ENCODE peak calls at places on chromosomes 5 and 9, in five cellular contexts. B, J, D, M and G are unnamed samples.
A peak's percentile ranks its signal among the peaks of the same experiment; 100 is the strongest.

GRCh38 chr5:104084896-104085295 is 522.3 kb upstream of the NUDT12 start:
- DNase-seq in J (no peak), B (no peak), M (no peak), D (no peak), G (no peak)

GRCh38 chr5:51027276-51027675 is 356.0 kb upstream of the ISL1 start:
- DNase-seq in M (no peak), J (no peak), B (no peak), D (no peak), G (no peak)

GRCh38 chr5:75672616-75673015 is 44.6 kb downstream of the POC5 start:
- DNase-seq in B (no peak), D (no peak), M (no peak), J (no peak), G (no peak)

GRCh38 chr9:21936161-21936560 is 58.0 kb downstream of the CDKN2A start:
- DNase-seq in M (no peak), D (no peak), B (no peak), J (no peak), G (no peak)

GRCh38 chr9:86046930-86047341 is 52.4 kb downstream of the GOLM1 start:
- DNase-seq in D (no peak), M (peak; percentile 85), J (no peak), B (no peak), G (no peak)

GRCh38 chr5:93611900-93612898 is 29.2 kb downstream of the NR2F1 start:
- DNase-seq in M (no peak), J (peak; percentile 72), D (no peak), B (no peak), G (peak; percentile 75)

GRCh38 chr5:38316544-38317224 is 58.3 kb downstream of the EGFLAM start:
- DNase-seq in J (no peak), B (no peak), M (peak; percentile 44), D (no peak), G (peak; percentile 77)

GRCh38 chr9:36113999-36114398 is 22.5 kb upstream of the GLIPR2 start:
- DNase-seq in M (no peak), D (no peak), B (no peak), J (no peak), G (no peak)

GRCh38 chr5:133794771-133795391 is 173.5 kb downstream of the C5orf15 start:
- DNase-seq in D (no peak), M (no peak), J (no peak), B (no peak), G (no peak)